ENCODE peak calls at places on chromosomes 5 and 9, in eight cellular contexts. G is fibroblast of the aortic adventitia, V is fibroblast of mammary gland, T is GM23338, N is HCT116, J is pancreas, P is OCI-LY7, F is BE2C. K is an unnamed sample.
A peak's percentile ranks its signal among the peaks of the same experiment; 100 is the strongest.

GRCh38 chr5:31758803-31759425 is 120.0 kb downstream of the PDZD2 start:
- DNase-seq in G (no peak), V (no peak), T (no peak), N (no peak), J (no peak), P (no peak), F (no peak), K (no peak)

GRCh38 chr5:171315386-171315891 is 6.4 kb downstream of the TLX3 start:
- DNase-seq in G (no peak), V (no peak), T (peak; percentile 59), N (no peak), J (peak; percentile 70), P (no peak), F (no peak), K (no peak)

GRCh38 chr9:107390806-107391205 is 98.8 kb downstream of the KLF4 start:
- DNase-seq in G (no peak), V (peak; percentile 65), T (no peak), N (no peak), J (no peak), P (no peak), F (no peak), K (no peak)

GRCh38 chr9:1939926-1940368 is 75.2 kb upstream of the SMARCA2 start:
- DNase-seq in G (peak; percentile 8), V (peak; percentile 15), T (peak; percentile 84), N (peak; percentile 8), J (no peak), P (peak; percentile 48), F (no peak), K (peak; percentile 70)

GRCh38 chr5:52605317-52605991 is 182.3 kb upstream of the ITGA1 start:
- DNase-seq in G (no peak), V (peak; percentile 1), T (no peak), N (no peak), J (no peak), P (no peak), F (no peak), K (no peak)

GRCh38 chr5:143890475-143890874 is 78.5 kb downstream of the HMHB1 start:
- DNase-seq in G (no peak), V (no peak), T (no peak), N (no peak), J (no peak), P (no peak), F (no peak), K (no peak)

GRCh38 chr9:97468658-97469448 is 32.6 kb upstream of the TMOD1 start:
- DNase-seq in G (peak; percentile 76), V (peak; percentile 71), T (peak; percentile 84), N (peak; percentile 28), J (peak; percentile 69), P (peak; percentile 50), F (peak; percentile 88), K (peak; percentile 53)

GRCh38 chr5:112228672-112229071 is 190.4 kb downstream of the EPB41L4A start:
- DNase-seq in G (peak; percentile 74), V (no peak), T (peak; percentile 47), N (peak; percentile 36), J (peak; percentile 93), P (no peak), F (no peak), K (no peak)

GRCh38 chr5:102713682-102714231 is 41.3 kb upstream of the PAM start:
- DNase-seq in G (no peak), V (peak; percentile 22), T (no peak), N (no peak), J (no peak), P (no peak), F (no peak), K (peak; percentile 0)

GRCh38 chr9:23526806-23527205 is 299.2 kb downstream of the ELAVL2 start:
- DNase-seq in G (no peak), V (no peak), T (no peak), N (no peak), J (no peak), P (no peak), F (no peak), K (no peak)

GRCh38 chr5:125597338-125597737 is 825.9 kb upstream of the GRAMD2B start:
- DNase-seq in G (peak; percentile 35), V (peak; percentile 77), T (no peak), N (no peak), J (no peak), P (no peak), F (no peak), K (no peak)

GRCh38 chr9:126515873-126516505 is 97.7 kb upstream of the LMX1B start:
- DNase-seq in G (no peak), V (no peak), T (no peak), N (no peak), J (no peak), P (no peak), F (no peak), K (no peak)

GRCh38 chr5:132746592-132747063 is 598 bp upstream of the CCNI2 start:
- DNase-seq in G (no peak), V (no peak), T (peak; percentile 91), N (peak; percentile 34), J (no peak), P (peak; percentile 15), F (no peak), K (no peak)

GRCh38 chr5:132749506-132749905 is 2.3 kb downstream of the CCNI2 start:
- DNase-seq in G (no peak), V (no peak), T (no peak), N (no peak), J (no peak), P (no peak), F (no peak), K (no peak)

GRCh38 chr5:132747064-132747692 is at the start of gene CCNI2:
- DNase-seq in G (no peak), V (no peak), T (peak; percentile 64), N (no peak), J (no peak), P (no peak), F (peak; percentile 32), K (no peak)

GRCh38 chr5:132748522-132749000 is 1.3 kb downstream of the CCNI2 start:
- DNase-seq in G (no peak), V (no peak), T (no peak), N (no peak), J (no peak), P (no peak), F (no peak), K (no peak)

DNA sequence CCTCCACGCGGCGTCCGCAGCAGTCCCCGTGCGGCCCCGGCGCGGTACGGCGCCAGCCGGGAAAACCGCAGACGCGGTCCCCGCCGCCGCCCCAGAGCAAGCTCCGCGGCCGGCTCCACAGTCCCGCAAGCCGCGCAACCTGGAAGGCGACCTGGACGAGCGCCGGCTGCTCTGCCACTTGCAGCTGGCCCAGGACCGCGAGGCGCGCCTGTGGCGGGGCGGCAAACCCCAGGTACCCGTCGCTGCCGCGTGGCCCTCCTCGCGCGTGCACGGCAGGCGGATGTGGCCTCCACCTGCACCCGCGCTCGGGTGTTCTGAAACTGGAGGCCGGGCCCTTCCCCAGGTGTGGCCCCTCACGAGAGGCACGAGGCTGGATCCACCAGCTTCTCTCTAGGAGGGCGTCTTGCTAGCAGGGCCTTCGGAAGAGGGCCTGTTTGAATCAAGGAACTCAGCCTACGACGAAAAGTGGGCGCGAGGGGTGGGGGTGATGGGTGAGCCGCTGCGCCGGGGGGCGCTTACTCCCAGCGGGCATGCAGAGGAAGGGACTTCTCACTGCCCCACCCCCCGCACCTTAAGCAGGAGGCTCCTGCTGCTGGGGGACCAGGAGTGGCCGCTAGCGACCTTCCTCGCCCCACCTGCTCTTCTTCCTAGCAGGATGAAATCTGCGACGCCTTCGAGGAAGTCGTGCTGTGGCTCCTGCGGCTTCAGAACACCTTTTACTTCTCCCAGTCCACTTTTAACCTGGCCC is 641 bp downstream of the CCNI2 start:
- DNase-seq in G (no peak), V (no peak), T (peak; percentile 63), N (no peak), J (no peak), P (no peak), F (no peak), K (no peak)
- H3K4me3 ChIP-seq in G (no peak overlapping the region), V (no peak overlapping the region), T (peak overlapping the region; percentile 69), N (no peak overlapping the region), J (peak overlapping the region; percentile 64), P (no peak overlapping the region), F (no peak overlapping the region), K (peak overlapping the region; percentile 48)

DNA sequence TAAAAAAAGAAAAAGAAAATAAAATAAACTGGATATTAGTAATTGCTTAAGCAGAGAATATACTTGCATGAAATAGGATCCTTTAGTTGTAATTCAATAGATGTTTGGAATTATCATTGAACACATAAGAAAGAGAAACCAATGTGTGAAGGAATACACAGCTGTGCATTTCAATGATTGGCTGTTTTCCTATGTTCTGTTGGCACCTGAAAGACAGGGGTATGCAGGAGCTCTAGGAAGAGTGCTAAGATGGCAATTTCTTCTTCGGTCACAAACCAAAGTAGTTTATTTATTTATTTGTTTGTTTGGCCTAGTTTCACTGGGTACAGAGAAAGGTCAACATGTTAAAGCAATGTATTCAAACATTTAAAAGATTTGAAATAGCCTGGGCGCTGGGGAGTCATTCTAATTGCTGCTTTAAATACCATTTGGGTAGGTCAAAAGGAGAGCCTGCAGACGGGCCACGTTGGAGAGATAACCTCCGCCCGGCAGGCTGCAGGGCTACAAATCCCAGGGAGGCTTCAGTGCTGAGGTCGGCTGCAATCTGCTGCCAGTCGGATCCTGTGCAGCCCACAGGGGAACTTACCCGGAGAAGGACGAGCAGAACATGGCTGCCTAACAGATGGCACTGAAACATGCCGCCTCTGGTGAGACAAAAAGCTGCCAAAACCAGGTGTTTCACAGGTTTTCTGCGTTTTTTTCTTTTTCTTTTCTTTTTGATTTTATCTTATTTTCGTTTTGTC is 154.2 kb upstream of the TYRP1 start:
- DNase-seq in G (no peak), V (no peak), T (peak; percentile 21), N (no peak), J (peak; percentile 44), P (no peak), F (peak; percentile 22), K (no peak)
- H3K4me3 ChIP-seq in G (peak overlapping the region; percentile 11), V (no peak overlapping the region), T (no peak overlapping the region), N (no peak overlapping the region), J (peak overlapping the region; percentile 35), P (no peak overlapping the region), F (no peak overlapping the region), K (no peak overlapping the region)

GRCh38 chr5:72849546-72849945 is 33.1 kb downstream of the TNPO1 start:
- DNase-seq in G (no peak), V (no peak), T (no peak), N (no peak), J (no peak), P (no peak), F (no peak), K (no peak)
- H3K4me3 ChIP-seq in G (peak overlapping the region; percentile 84), V (peak overlapping the region; percentile 89), T (peak overlapping the region; percentile 75), N (peak overlapping the region; percentile 77), J (peak overlapping the region; percentile 87), P (peak overlapping the region; percentile 99), F (peak overlapping the region; percentile 75), K (peak overlapping the region; percentile 73)

GRCh38 chr5:45696206-45696836 is at the start of gene HCN1:
- DNase-seq in G (peak; percentile 42), V (peak; percentile 61), T (peak; percentile 92), N (no peak), J (peak; percentile 94), P (no peak), F (peak; percentile 93), K (no peak)

GRCh38 chr5:45694255-45694834 is 1.8 kb downstream of the HCN1 start:
- DNase-seq in G (no peak), V (peak; percentile 2), T (peak; percentile 37), N (no peak), J (no peak), P (no peak), F (no peak), K (no peak)

GRCh38 chr5:45695680-45696093 is 493 bp downstream of the HCN1 start:
- DNase-seq in G (no peak), V (no peak), T (peak; percentile 45), N (no peak), J (no peak), P (no peak), F (peak; percentile 30), K (no peak)

GRCh38 chr5:45695011-45695667 is 1.0 kb downstream of the HCN1 start:
- DNase-seq in G (no peak), V (no peak), T (peak; percentile 52), N (no peak), J (peak; percentile 70), P (no peak), F (peak; percentile 67), K (no peak)

GRCh38 chr5:45697211-45697610 is 1.0 kb upstream of the HCN1 start:
- DNase-seq in G (no peak), V (no peak), T (peak; percentile 21), N (no peak), J (peak; percentile 15), P (no peak), F (no peak), K (no peak)
- H3K4me3 ChIP-seq in G (no peak overlapping the region), V (no peak overlapping the region), T (no peak overlapping the region), N (no peak overlapping the region), J (no peak overlapping the region), P (no peak overlapping the region), F (no peak overlapping the region), K (no peak overlapping the region)

K was measured in GM12864.